ENCODE peak calls at places on chromosomes 13 and 19, in seven cellular contexts. H is astrocyte of the spinal cord, I is IMR-90, J is cardiac fibroblast, E is lung, M is OCI-LY7, F is pancreas. W is an unnamed sample.

GRCh38 chr13:75251188-75251587 is 230.8 kb downstream of the TBC1D4 start:
- DNase-seq in H (no peak), I (no peak), J (peak; percentile 42), E (no peak), M (no peak), F (no peak), W (no peak)

GRCh38 chr13:24737042-24737441 is 26.9 kb upstream of the RNF17 start:
- DNase-seq in H (no peak), I (no peak), J (no peak), E (no peak), M (no peak), F (no peak), W (no peak)

GRCh38 chr19:19656451-19657396 is 6.8 kb downstream of the ATP13A1 start:
- DNase-seq in H (no peak), I (no peak), J (no peak), E (no peak), M (no peak), F (no peak), W (no peak)

GRCh38 chr19:14248578-14249011 is 42.6 kb upstream of the ADGRL1 start:
- DNase-seq in H (peak; percentile 61), I (no peak), J (peak; percentile 74), E (no peak), M (peak; percentile 27), F (no peak), W (peak; percentile 9)

GRCh38 chr13:83929147-83929546 is 46.9 kb upstream of the SLITRK1 start:
- DNase-seq in H (no peak), I (no peak), J (no peak), E (no peak), M (no peak), F (no peak), W (no peak)

GRCh38 chr19:54137913-54138776 is 583 bp downstream of the CNOT3 start:
- DNase-seq in H (no peak), I (no peak), J (no peak), E (no peak), M (peak; percentile 28), F (no peak), W (no peak)

GRCh38 chr19:13781547-13781946 is 7.3 kb downstream of the C19orf53 start:
- DNase-seq in H (peak; percentile 85), I (peak; percentile 81), J (peak; percentile 93), E (peak; percentile 75), M (no peak), F (no peak), W (peak; percentile 83)

GRCh38 chr19:35773020-35773809 is 2.1 kb upstream of the ARHGAP33 start:
- DNase-seq in H (no peak), I (peak; percentile 23), J (peak; percentile 42), E (no peak), M (no peak), F (no peak), W (peak; percentile 76)

GRCh38 chr13:41970918-41971317 is 10.0 kb upstream of the VWA8 start:
- DNase-seq in H (no peak), I (no peak), J (no peak), E (no peak), M (no peak), F (no peak), W (no peak)

GRCh38 chr19:16660763-16661479 is at the start of gene TMEM38A:
- DNase-seq in H (no peak), I (no peak), J (no peak), E (peak; percentile 43), M (peak; percentile 57), F (peak; percentile 48), W (no peak)

GRCh38 chr13:73064991-73065390 is 6.2 kb downstream of the KLF5 start:
- DNase-seq in H (no peak), I (no peak), J (peak; percentile 20), E (no peak), M (no peak), F (no peak), W (no peak)

DNA sequence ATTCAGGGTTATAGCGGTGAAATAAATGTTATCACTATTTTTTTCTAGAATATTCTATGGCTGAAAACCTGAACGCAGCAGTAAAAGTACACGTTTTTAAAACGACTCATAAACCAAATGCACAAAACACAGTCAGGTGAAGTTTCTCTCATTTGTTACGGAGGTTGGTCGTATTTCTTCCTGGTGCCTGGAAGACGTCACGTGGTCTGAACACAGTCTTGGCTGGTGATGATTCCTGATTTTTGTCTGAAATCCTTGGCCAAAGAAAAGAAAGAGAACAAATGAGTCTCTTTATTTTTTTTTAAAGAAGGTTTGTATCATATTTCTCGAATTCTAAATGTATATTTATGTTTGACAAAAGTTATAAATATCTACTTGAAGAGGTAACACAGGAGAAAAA is 9.8 kb upstream of the PNMA8A start:
- DNase-seq in H (peak; percentile 58), I (peak; percentile 55), J (peak; percentile 72), E (no peak), M (no peak), F (no peak), W (peak; percentile 51)
- H3K4me3 ChIP-seq in H (no peak overlapping the region), I (no peak overlapping the region), J (no peak overlapping the region), E (no peak overlapping the region), M (no peak overlapping the region), F (no peak overlapping the region), W (no peak overlapping the region)

GRCh38 chr13:99610702-99611289 is 109.5 kb downstream of the TM9SF2 start:
- DNase-seq in H (no peak), I (no peak), J (no peak), E (no peak), M (no peak), F (no peak), W (no peak)
- TF ChIP-seq CTCF in H (peak; percentile 34), I (no peak), J (peak; percentile 7), E (no peak), M (peak; percentile 49), F (no peak), W (peak; percentile 29)

DNA sequence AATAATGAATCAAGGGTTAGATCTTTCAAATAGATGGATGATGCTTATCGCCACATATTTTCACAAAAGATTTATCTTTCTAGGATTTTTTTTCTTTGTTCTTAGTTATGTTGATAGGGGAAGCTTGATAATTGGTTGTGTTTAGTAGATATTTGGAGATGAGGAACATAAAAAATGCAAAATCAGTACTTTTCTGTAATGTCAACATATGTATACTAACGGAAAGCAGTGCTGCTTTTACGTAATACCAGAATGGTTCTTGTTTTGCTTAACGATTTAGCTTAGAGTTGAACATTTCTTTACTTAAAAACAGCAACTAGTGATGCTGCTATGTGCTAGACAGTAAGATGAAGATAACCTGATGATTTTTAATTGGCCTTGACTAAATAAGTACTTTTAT is 3.0 kb downstream of the ZMYM2 start:
- DNase-seq in H (no peak), I (no peak), J (no peak), E (no peak), M (no peak), F (no peak), W (no peak)
- H3K4me3 ChIP-seq in H (no peak overlapping the region), I (no peak overlapping the region), J (no peak overlapping the region), E (no peak overlapping the region), M (peak overlapping the region; percentile 11), F (no peak overlapping the region), W (no peak overlapping the region)

GRCh38 chr13:110938662-110939421 is 24.0 kb upstream of the ANKRD10 start:
- DNase-seq in H (no peak), I (no peak), J (no peak), E (no peak), M (no peak), F (no peak), W (no peak)
- TF ChIP-seq CTCF in H (no peak), I (no peak), J (no peak), E (no peak), M (no peak), F (no peak), W (no peak)

DNA sequence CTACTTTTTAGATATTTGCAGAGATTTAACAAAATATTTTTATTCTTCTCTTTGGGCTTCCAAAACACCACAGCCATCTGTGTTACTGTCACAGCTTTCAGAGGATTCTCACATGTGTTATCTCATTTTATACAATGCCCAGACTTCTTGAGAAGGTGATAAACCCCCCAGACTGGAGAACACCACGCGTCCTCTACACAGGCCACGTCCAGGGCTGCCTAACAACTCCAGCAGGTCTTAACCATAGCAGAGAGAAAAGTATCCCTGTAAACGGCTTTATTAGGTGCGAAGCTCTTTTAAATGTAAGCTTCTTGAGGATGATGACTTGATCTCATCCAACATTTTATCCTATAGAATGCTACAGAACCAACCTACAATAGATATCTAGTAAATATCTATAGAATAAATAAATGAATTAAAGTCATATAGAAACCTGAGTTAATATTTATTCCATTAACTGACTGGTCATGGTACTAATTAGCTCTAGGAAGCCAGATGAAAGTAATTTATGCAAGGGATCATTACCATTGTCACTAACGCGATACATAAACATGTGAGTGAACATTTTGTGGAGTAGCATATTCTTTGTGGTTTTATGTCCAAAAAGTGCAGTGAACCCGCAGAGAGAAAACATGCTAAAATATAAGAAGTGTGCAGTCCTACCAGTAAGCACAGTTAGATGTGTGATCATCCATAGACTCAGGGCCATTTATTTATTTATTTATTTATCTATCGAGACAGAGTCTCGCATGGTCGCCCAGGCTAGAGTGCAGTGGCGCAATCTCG is 1.8 kb downstream of the GPR183 start:
- DNase-seq in H (no peak), I (no peak), J (no peak), E (no peak), M (no peak), F (no peak), W (no peak)
- H3K4me3 ChIP-seq in H (no peak overlapping the region), I (no peak overlapping the region), J (no peak overlapping the region), E (no peak overlapping the region), M (no peak overlapping the region), F (no peak overlapping the region), W (no peak overlapping the region)

GRCh38 chr13:35871561-35871960 is 259.6 kb downstream of the DCLK1 start:
- DNase-seq in H (no peak), I (no peak), J (no peak), E (no peak), M (no peak), F (no peak), W (no peak)

GRCh38 chr13:35879111-35879510 is 252.1 kb downstream of the DCLK1 start:
- DNase-seq in H (no peak), I (no peak), J (no peak), E (no peak), M (no peak), F (no peak), W (no peak)

GRCh38 chr13:35872369-35872768 is 258.8 kb downstream of the DCLK1 start:
- DNase-seq in H (no peak), I (no peak), J (no peak), E (no peak), M (no peak), F (no peak), W (no peak)

GRCh38 chr13:35876601-35877000 is 254.6 kb downstream of the DCLK1 start:
- DNase-seq in H (no peak), I (no peak), J (no peak), E (no peak), M (no peak), F (no peak), W (no peak)

GRCh38 chr13:35874704-35875103 is 256.5 kb downstream of the DCLK1 start:
- DNase-seq in H (no peak), I (no peak), J (no peak), E (no peak), M (no peak), F (no peak), W (no peak)
- TF ChIP-seq CTCF in H (no peak), I (no peak), J (no peak), E (no peak), M (no peak), F (no peak), W (no peak)

DNA sequence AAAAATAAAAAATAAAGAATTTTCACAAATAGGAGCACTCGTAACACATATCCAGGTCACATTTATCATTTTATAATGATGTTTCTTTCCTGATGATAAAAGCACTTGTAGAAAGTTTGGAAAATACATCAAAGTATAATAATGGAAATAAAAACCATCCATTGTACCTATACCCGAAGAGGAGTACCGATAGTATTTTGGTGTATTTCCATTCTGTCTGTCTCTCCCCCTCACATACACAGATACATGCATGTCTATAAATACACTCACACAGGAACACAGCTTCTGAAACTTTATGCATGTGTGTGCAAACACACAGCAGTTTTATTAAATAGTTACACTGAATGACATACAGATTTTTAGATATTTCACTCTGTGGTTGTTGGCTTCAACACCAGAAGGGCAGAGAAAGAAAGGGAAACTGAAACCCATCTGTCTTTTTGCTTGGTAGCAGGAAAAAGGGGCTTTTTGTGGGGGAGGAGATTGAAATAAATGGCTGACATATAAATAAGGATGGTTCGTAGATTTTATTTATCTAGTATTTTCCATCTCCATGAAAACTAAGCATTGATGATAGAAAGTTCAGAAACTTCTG is 114.8 kb downstream of the LRCH1 start:
- DNase-seq in H (peak; percentile 49), I (no peak), J (peak; percentile 33), E (no peak), M (peak; percentile 68), F (no peak), W (peak; percentile 24)
- H3K4me3 ChIP-seq in H (peak overlapping the region; percentile 20), I (peak overlapping the region; percentile 50), J (peak overlapping the region; percentile 42), E (no peak overlapping the region), M (peak overlapping the region; percentile 58), F (no peak overlapping the region), W (peak overlapping the region; percentile 34)